ENCODE peak calls at places on chromosome 18, in five cellular contexts. A is GM23248, R is neural progenitor cell, L is MM.1S, S is hepatocyte. K is an unnamed sample. For H3K79me2, the result is how much of the 10 kb centered on the place peaks cover.

GRCh38 chr18:59448546-59448945 is 89.5 kb upstream of the LMAN1 start:
- DNase-seq in A (peak), R (no peak), L (no peak), S (no peak), K (no peak)

GRCh38 chr18:36534154-36534688 is 236.7 kb downstream of the FHOD3 start:
- DNase-seq in A (peak), R (no peak), L (peak), S (no peak), K (no peak)

GRCh38 chr18:68085251-68085650 is 568.7 kb upstream of the DSEL start:
- DNase-seq in A (no peak), R (no peak), L (no peak), S (no peak), K (peak)

GRCh38 chr18:48644029-48644428 is 105.2 kb downstream of the CTIF start:
- DNase-seq in A (no peak), R (no peak), L (no peak), S (no peak), K (no peak)

GRCh38 chr18:22728481-22729105 is 204.5 kb upstream of the RBBP8 start:
- DNase-seq in A (no peak), R (no peak), L (no peak), S (no peak), K (no peak)

GRCh38 chr18:11849845-11850747 is 1.1 kb upstream of the CHMP1B start:
- DNase-seq in A (peak), R (peak), L (peak), S (peak), K (peak)

GRCh38 chr18:64919971-64920370 is 771.1 kb upstream of the LINC00305 start:
- DNase-seq in A (no peak), R (no peak), L (no peak), S (no peak), K (no peak)

GRCh38 chr18:55265916-55266488 is 306.7 kb upstream of the CCDC68 start:
- DNase-seq in A (peak), R (no peak), L (no peak), S (no peak), K (no peak)

GRCh38 chr18:11104307-11104706 is 45.1 kb downstream of the PIEZO2 start:
- DNase-seq in A (no peak), R (no peak), L (no peak), S (no peak), K (no peak)

GRCh38 chr18:59986139-59986538 is 86.3 kb downstream of the PMAIP1 start:
- DNase-seq in A (no peak), R (no peak), L (no peak), S (no peak), K (no peak)

GRCh38 chr18:78876868-78877267 is 102.8 kb upstream of the SALL3 start:
- DNase-seq in A (no peak), R (no peak), L (no peak), S (no peak), K (no peak)

GRCh38 chr18:63831080-63831788 is 56.0 kb downstream of the SERPINB7 start:
- DNase-seq in A (peak), R (no peak), L (peak), S (no peak), K (no peak)

GRCh38 chr18:58334061-58334460 is 290.0 kb downstream of the NEDD4L start:
- DNase-seq in A (no peak), R (no peak), L (no peak), S (no peak), K (no peak)

GRCh38 chr18:2823202-2823601 is 23.6 kb upstream of the EMILIN2 start:
- DNase-seq in A (no peak), R (no peak), L (no peak), S (no peak), K (no peak)

GRCh38 chr18:53909668-53910067 is 314.8 kb downstream of the MBD2 start:
- DNase-seq in A (peak), R (no peak), L (peak), S (no peak), K (peak)

GRCh38 chr18:49668583-49669290 is 106.9 kb downstream of the LIPG start:
- DNase-seq in A (no peak), R (peak), L (no peak), S (peak), K (peak)

GRCh38 chr18:32389868-32390267 is 80.8 kb downstream of the GAREM1 start:
- DNase-seq in A (no peak), R (no peak), L (no peak), S (no peak), K (no peak)

GRCh38 chr18:75248426-75249191 is 38.0 kb downstream of the TSHZ1 start:
- DNase-seq in A (peak), R (no peak), L (no peak), S (no peak), K (no peak)

GRCh38 chr18:65906621-65907034 is 155.8 kb downstream of the CDH7 start:
- DNase-seq in A (no peak), R (peak), L (no peak), S (peak), K (peak)

GRCh38 chr18:63336366-63337099 is 17.0 kb upstream of the BCL2 start:
- DNase-seq in A (peak), R (no peak), L (no peak), S (no peak), K (no peak)

DNA sequence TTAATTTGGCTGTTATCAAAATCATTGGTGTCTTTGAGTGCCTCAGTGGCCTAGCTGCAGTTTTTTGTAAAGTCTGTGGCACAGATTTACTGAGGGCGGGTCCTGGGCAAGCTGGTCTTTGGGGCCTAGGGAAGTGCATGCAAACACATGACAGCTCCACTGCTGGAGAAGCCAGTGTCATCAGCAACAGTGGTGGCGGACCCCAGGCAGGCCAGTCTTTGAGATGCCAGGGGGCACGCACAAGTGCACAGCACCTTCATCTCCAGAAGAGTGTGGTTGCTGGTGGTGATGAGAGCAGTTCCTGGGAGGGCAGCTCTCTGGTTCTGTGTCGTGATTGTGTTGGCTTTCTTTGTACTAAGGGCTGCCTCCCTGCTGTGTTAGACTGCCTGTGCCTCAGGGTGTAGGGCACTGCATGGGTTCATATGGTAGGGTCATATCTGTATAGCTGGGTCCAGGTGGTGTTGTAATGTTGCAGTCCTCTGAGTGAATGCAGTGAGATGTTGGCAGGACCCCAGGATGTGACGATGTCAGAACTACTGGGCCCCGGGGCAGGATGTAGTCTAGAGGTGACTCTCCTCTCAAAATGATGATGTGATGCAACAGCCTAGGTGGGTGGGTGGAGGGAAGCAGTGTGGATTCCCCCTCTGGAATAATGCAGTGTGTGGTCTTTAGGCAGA is 646.7 kb upstream of the CDH2 start:
- DNase-seq in A (peak), R (no peak), L (peak), S (no peak), K (no peak)
- TF ChIP-seq EZH2phosphoT487 in A (no peak), R (no peak), L (no peak), S (no peak), K (no peak)

GRCh38 chr18:13452851-13453524 is 234.4 kb downstream of the LDLRAD4 start:
- DNase-seq in A (no peak), R (no peak), L (no peak), S (no peak), K (peak)

GRCh38 chr18:13451208-13451530 is 232.6 kb downstream of the LDLRAD4 start:
- DNase-seq in A (no peak), R (no peak), L (no peak), S (no peak), K (no peak)

GRCh38 chr18:13452448-13452811 is 233.9 kb downstream of the LDLRAD4 start:
- DNase-seq in A (peak), R (peak), L (no peak), S (peak), K (peak)

GRCh38 chr18:13450289-13451207 is 232.0 kb downstream of the LDLRAD4 start:
- DNase-seq in A (no peak), R (no peak), L (peak), S (no peak), K (no peak)

DNA sequence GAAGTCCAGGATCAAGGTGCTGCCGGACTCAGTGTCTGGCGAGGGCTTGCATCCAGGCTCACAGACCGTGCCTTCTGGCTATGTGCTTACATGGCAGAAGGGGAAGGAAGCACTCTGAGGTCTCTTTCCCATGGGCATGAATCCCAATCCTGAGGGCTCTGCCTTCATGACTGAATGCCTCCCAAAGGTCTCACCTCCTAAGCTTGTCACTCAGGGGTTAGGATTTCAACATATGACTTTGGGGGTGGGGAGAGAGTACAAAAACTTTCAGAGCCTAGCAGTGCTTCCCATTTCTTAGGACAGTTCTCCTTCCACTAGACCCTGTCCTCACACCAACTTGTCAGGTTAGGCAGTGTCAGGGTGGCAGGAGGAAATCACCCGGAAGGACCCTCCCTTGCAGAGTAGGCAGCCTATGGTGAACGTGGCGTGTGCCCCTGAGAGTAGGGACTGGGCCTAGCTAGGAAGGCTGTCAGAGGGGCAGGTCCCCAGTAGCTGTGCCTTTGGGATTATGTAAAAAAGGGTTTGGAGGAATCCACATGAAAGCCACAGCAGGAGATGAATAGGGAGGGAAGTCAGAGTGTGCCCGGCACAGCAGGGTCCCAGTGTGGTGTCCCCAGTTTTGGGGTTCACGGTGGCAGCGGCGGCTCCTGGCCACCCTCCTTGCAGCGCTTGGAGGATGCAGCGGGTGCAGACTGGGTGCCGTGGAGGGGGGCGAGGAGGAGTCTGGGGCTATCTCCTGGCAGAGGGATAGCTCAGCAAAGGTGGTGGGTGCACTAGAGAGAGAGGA is 233.3 kb downstream of the LDLRAD4 start:
- DNase-seq in A (no peak), R (peak), L (no peak), S (no peak), K (peak)
- H3K79me2 ChIP-seq in A (under half), R (under half), L (under half), S (under half), K (under half)

GRCh38 chr18:69774831-69775230 is 172.8 kb downstream of the CD226 start:
- DNase-seq in A (peak), R (no peak), L (no peak), S (no peak), K (no peak)
- TF ChIP-seq EZH2phosphoT487 in A (no peak), R (no peak), L (no peak), S (no peak), K (no peak)

DNA sequence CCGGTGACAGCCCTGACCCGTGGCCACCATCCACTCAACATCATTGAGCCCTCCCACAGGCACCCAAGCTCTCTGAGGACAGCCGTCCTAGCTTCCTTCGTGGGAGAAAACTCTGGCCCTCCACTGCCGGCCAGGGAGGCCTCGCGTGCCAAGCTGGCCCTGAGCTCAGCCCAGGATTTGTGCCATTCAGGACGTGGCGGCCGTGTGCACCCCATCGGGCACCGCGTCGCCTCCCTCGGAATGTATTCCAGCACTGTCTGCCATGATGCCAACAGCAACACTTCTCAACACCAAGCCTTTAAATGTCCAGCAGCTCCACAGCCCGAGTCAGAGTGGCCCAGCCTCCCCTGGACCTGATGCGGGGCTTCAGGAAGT is 35.7 kb downstream of the ZNF516 start:
- DNase-seq in A (no peak), R (no peak), L (no peak), S (no peak), K (no peak)
- H3K79me2 ChIP-seq in A (half or more), R (half or more), L (under half), S (half or more), K (under half)